ENCODE peak calls at places on chromosomes 2 and 18, in eight cellular contexts. S, A, D, O, Q, F, L and P are unnamed samples.

GRCh38 chr2:239559417-239560261 is 158.8 kb upstream of the HDAC4 start:
- DNase-seq in F (no peak), D (no peak), A (no peak), L (no peak), O (no peak), S (no peak), Q (peak; percentile 64), P (no peak)

GRCh38 chr2:100577777-100578176 is 15.0 kb downstream of the PDCL3 start:
- DNase-seq in Q (no peak), A (no peak), S (no peak), O (no peak), D (no peak), L (no peak), F (peak; percentile 19), P (no peak)

GRCh38 chr2:214477305-214477704 is 66.5 kb downstream of the VWC2L start:
- DNase-seq in O (no peak), D (no peak), F (peak; percentile 6), L (no peak), S (no peak), Q (no peak), A (no peak), P (no peak)

GRCh38 chr2:229996320-229996719 is 72.4 kb downstream of the SLC16A14 start:
- DNase-seq in D (no peak), S (no peak), A (no peak), F (no peak), Q (no peak), L (no peak), O (no peak), P (no peak)

GRCh38 chr2:94986392-94986963 is 39.0 kb upstream of the MAL start:
- DNase-seq in Q (no peak), L (peak; percentile 25), F (peak; percentile 56), S (no peak), D (no peak), O (peak; percentile 44), A (peak; percentile 58), P (peak; percentile 22)

GRCh38 chr2:232478571-232479340 is 8.9 kb downstream of the ECEL1 start:
- DNase-seq in F (no peak), L (no peak), S (peak; percentile 41), Q (peak; percentile 70), O (no peak), A (no peak), D (peak; percentile 31), P (no peak)

GRCh38 chr2:233419626-233420431 is 65.5 kb downstream of the DGKD start:
- DNase-seq in L (no peak), D (no peak), F (no peak), A (no peak), S (no peak), Q (peak; percentile 32), O (no peak), P (no peak)

GRCh38 chr2:215657844-215658243 is 222.0 kb upstream of the FN1 start:
- DNase-seq in D (no peak), A (no peak), S (no peak), F (peak; percentile 99), L (no peak), O (peak; percentile 42), Q (no peak), P (no peak)

GRCh38 chr2:235458839-235459273 is 35.0 kb upstream of the AGAP1 start:
- DNase-seq in L (peak; percentile 48), A (no peak), O (peak; percentile 44), Q (no peak), S (peak; percentile 67), D (no peak), F (peak; percentile 50), P (no peak)

GRCh38 chr2:18073601-18074000 is 195.1 kb downstream of the KCNS3 start:
- DNase-seq in O (no peak), A (no peak), S (no peak), D (no peak), L (no peak), F (no peak), Q (no peak), P (no peak)

GRCh38 chr18:616380-616995 is 19.7 kb downstream of the CLUL1 start:
- DNase-seq in S (no peak), D (no peak), L (no peak), O (peak; percentile 65), A (no peak), F (peak; percentile 42), Q (no peak), P (peak; percentile 48)

GRCh38 chr2:104897515-104898184 is 43.7 kb downstream of the POU3F3 start:
- DNase-seq in A (no peak), D (no peak), S (no peak), L (no peak), O (no peak), Q (no peak), F (peak; percentile 89), P (no peak)

GRCh38 chr2:208407667-208408066 is 1.1 kb downstream of the PTH2R start:
- DNase-seq in O (peak; percentile 38), L (no peak), D (no peak), Q (no peak), A (no peak), S (no peak), F (peak; percentile 3), P (peak; percentile 21)

GRCh38 chr2:88010136-88010535 is 6.2 kb downstream of the RNU2-63P start:
- DNase-seq in Q (no peak), F (no peak), S (no peak), D (no peak), O (no peak), L (no peak), A (no peak), P (no peak)

GRCh38 chr2:88006912-88007439 is 9.4 kb downstream of the RNU2-63P start:
- DNase-seq in O (no peak), L (no peak), F (no peak), S (no peak), D (no peak), Q (no peak), A (no peak), P (no peak)

GRCh38 chr2:88002359-88002707 is 14.0 kb downstream of the RNU2-63P start:
- DNase-seq in F (no peak), Q (no peak), L (no peak), D (no peak), S (no peak), A (no peak), O (peak; percentile 0), P (no peak)

GRCh38 chr2:88003074-88003755 is 13.1 kb downstream of the RNU2-63P start:
- DNase-seq in S (no peak), O (peak; percentile 4), A (no peak), Q (peak; percentile 82), D (no peak), L (no peak), F (peak; percentile 20), P (no peak)

GRCh38 chr2:88005776-88006175 is 10.6 kb downstream of the RNU2-63P start:
- DNase-seq in O (no peak), D (no peak), A (no peak), F (no peak), L (peak; percentile 3), Q (no peak), S (no peak), P (no peak)
- H3K4me3 ChIP-seq in O (no peak overlapping the region), D (no peak overlapping the region), A (no peak overlapping the region), F (no peak overlapping the region), L (no peak overlapping the region), Q (no peak overlapping the region), S (no peak overlapping the region), P (no peak overlapping the region)

GRCh38 chr2:133525090-133525489 is 43.2 kb downstream of the NCKAP5 start:
- DNase-seq in O (no peak), Q (no peak), S (no peak), D (no peak), A (no peak), F (no peak), L (no peak), P (no peak)
- TF ChIP-seq CTCF in O (no peak), Q (no peak), S (no peak), D (no peak), A (no peak), F (no peak), L (no peak), P (no peak)

GRCh38 chr2:106579750-106580197 is 92.6 kb downstream of the CD8B2 start:
- DNase-seq in S (no peak), A (no peak), D (no peak), F (no peak), O (no peak), Q (no peak), L (no peak), P (peak; percentile 43)

GRCh38 chr2:106577252-106577651 is 90.1 kb downstream of the CD8B2 start:
- DNase-seq in O (no peak), S (no peak), D (no peak), Q (no peak), A (no peak), F (no peak), L (no peak), P (no peak)

GRCh38 chr2:106572541-106573148 is 85.5 kb downstream of the CD8B2 start:
- DNase-seq in L (no peak), D (no peak), A (no peak), O (peak; percentile 49), S (no peak), F (no peak), Q (no peak), P (no peak)

GRCh38 chr2:106580241-106580640 is 93.1 kb downstream of the CD8B2 start:
- DNase-seq in D (no peak), F (no peak), S (no peak), Q (no peak), O (no peak), A (no peak), L (no peak), P (no peak)

DNA sequence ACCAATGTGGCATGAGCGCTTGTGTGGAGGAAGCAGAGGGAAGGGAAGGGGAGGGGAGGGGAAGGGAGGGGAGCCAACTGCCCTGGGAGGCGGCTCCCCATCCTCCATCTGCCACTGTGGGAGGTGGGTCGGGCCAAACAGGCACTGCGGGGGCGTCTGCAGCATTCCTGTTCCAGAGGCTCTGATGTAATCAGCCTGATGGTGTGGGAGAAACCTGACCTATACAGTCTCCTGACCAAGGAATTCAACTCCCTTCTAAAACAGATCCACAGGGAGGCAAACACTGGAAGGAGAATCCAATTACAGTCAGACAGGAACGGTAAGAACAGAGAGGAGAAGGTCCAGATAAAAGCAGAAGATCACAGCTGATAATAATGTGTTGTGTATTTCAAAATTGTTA is 88.8 kb downstream of the CD8B2 start:
- DNase-seq in Q (no peak), O (peak; percentile 56), A (no peak), S (no peak), F (peak; percentile 67), D (peak; percentile 71), L (peak; percentile 45), P (peak; percentile 54)
- H3K4me3 ChIP-seq in Q (no peak overlapping the region), O (no peak overlapping the region), A (no peak overlapping the region), S (no peak overlapping the region), F (no peak overlapping the region), D (no peak overlapping the region), L (no peak overlapping the region), P (no peak overlapping the region)

DNA sequence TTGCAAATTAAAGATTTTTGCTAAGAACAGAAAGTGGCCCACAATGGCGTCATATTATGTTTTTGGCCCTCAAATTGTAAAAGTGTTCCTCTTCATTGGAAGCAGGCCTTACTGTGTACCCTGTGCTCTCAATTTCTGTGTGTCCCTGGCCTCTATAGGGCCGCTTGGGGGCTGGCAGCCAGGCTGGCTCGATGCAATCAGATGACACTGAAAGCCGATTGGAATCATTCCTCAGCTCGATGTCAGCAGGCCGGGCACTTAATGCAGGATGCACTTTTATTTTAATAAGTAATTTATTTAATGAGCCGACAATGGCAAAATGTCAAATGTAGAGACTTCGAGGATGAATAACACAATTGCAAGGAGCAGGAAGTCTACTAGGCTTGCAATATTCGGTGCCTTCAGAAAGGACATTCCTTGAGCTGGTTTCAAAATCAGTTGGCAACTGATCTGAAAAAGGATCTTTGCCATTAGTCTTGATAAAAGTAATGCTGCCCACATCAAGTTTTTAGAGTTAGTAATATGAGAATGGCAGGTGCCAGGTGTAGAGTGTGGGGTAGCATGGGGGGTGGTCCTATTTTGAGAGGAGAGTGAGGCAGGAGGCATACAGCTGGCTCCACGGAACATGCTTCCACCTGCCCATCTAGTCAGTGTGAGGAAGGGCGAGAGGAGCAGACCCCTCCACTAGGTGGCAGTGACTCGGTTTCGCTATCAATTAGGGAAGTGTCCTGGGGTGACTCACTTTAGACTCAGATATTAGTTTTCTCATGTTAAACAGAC is 80.7 kb downstream of the NABP1 start:
- DNase-seq in O (peak; percentile 70), Q (peak; percentile 79), S (no peak), F (peak; percentile 57), D (no peak), A (peak; percentile 39), L (no peak), P (peak; percentile 35)
- TF ChIP-seq CTCF in O (peak; percentile 48), Q (peak; percentile 49), S (no peak), F (peak; percentile 57), D (no peak), A (peak; percentile 80), L (no peak), P (peak; percentile 72)